ENCODE peak calls at places on chromosome 7, in eight cellular contexts. One of them, this sample, is unnamed.

GRCh38 chr7:157271991-157272324 is 64.8 kb upstream of the DNAJB6 start:
- DNase-seq in neural crest cell: no peak
- DNase-seq in posterior vena cava: peak
- DNase-seq in Kasumi-1: no peak
- DNase-seq in amniotic stem cell: peak
- DNase-seq in OCI-LY7: no peak
- DNase-seq in effector memory CD8-positive, alpha-beta T cell: no peak
- DNase-seq in T-cell: no peak
- DNase-seq in this sample: peak

GRCh38 chr7:82080254-82080924 is 310.5 kb upstream of the HGF start:
- DNase-seq in neural crest cell: no peak
- DNase-seq in posterior vena cava: no peak
- DNase-seq in Kasumi-1: no peak
- DNase-seq in amniotic stem cell: no peak
- DNase-seq in OCI-LY7: no peak
- DNase-seq in effector memory CD8-positive, alpha-beta T cell: no peak
- DNase-seq in T-cell: no peak
- DNase-seq in this sample: no peak

GRCh38 chr7:36208406-36208805 is 55.4 kb downstream of the EEPD1 start:
- DNase-seq in neural crest cell: no peak
- DNase-seq in posterior vena cava: no peak
- DNase-seq in Kasumi-1: peak
- DNase-seq in amniotic stem cell: no peak
- DNase-seq in OCI-LY7: no peak
- DNase-seq in effector memory CD8-positive, alpha-beta T cell: no peak
- DNase-seq in T-cell: no peak
- DNase-seq in this sample: no peak

GRCh38 chr7:20653636-20654035 is 38.2 kb downstream of the ABCB5 start:
- DNase-seq in neural crest cell: no peak
- DNase-seq in posterior vena cava: no peak
- DNase-seq in Kasumi-1: no peak
- DNase-seq in amniotic stem cell: no peak
- DNase-seq in OCI-LY7: no peak
- DNase-seq in effector memory CD8-positive, alpha-beta T cell: no peak
- DNase-seq in T-cell: no peak
- DNase-seq in this sample: no peak

GRCh38 chr7:68420342-68420750 is 1177.9 kb upstream of the AUTS2 start:
- DNase-seq in neural crest cell: no peak
- DNase-seq in posterior vena cava: no peak
- DNase-seq in Kasumi-1: no peak
- DNase-seq in amniotic stem cell: no peak
- DNase-seq in OCI-LY7: no peak
- DNase-seq in effector memory CD8-positive, alpha-beta T cell: no peak
- DNase-seq in T-cell: no peak
- DNase-seq in this sample: no peak

GRCh38 chr7:26100940-26101339 is 51.1 kb upstream of the NFE2L3 start:
- DNase-seq in neural crest cell: peak
- DNase-seq in posterior vena cava: no peak
- DNase-seq in Kasumi-1: peak
- DNase-seq in amniotic stem cell: no peak
- DNase-seq in OCI-LY7: peak
- DNase-seq in effector memory CD8-positive, alpha-beta T cell: no peak
- DNase-seq in T-cell: no peak
- DNase-seq in this sample: no peak

GRCh38 chr7:150941983-150942590 is 36.0 kb downstream of the KCNH2 start:
- DNase-seq in neural crest cell: no peak
- DNase-seq in posterior vena cava: peak
- DNase-seq in Kasumi-1: peak
- DNase-seq in amniotic stem cell: no peak
- DNase-seq in OCI-LY7: peak
- DNase-seq in effector memory CD8-positive, alpha-beta T cell: peak
- DNase-seq in T-cell: no peak
- DNase-seq in this sample: peak

GRCh38 chr7:84911077-84911476 is 275.8 kb downstream of the SEMA3D start:
- DNase-seq in neural crest cell: no peak
- DNase-seq in posterior vena cava: no peak
- DNase-seq in Kasumi-1: no peak
- DNase-seq in amniotic stem cell: no peak
- DNase-seq in OCI-LY7: no peak
- DNase-seq in effector memory CD8-positive, alpha-beta T cell: no peak
- DNase-seq in T-cell: no peak
- DNase-seq in this sample: no peak

GRCh38 chr7:8931906-8932646 is 498.7 kb downstream of the NXPH1 start:
- DNase-seq in neural crest cell: no peak
- DNase-seq in posterior vena cava: no peak
- DNase-seq in Kasumi-1: no peak
- DNase-seq in amniotic stem cell: no peak
- DNase-seq in OCI-LY7: no peak
- DNase-seq in effector memory CD8-positive, alpha-beta T cell: no peak
- DNase-seq in T-cell: no peak
- DNase-seq in this sample: no peak

GRCh38 chr7:114653391-114654088 is 238.9 kb downstream of the FOXP2 start:
- DNase-seq in neural crest cell: no peak
- DNase-seq in posterior vena cava: no peak
- DNase-seq in Kasumi-1: no peak
- DNase-seq in amniotic stem cell: no peak
- DNase-seq in OCI-LY7: no peak
- DNase-seq in effector memory CD8-positive, alpha-beta T cell: no peak
- DNase-seq in T-cell: no peak
- DNase-seq in this sample: no peak

GRCh38 chr7:158357898-158358821 is 229.5 kb downstream of the PTPRN2 start:
- DNase-seq in neural crest cell: no peak
- DNase-seq in posterior vena cava: peak
- DNase-seq in Kasumi-1: no peak
- DNase-seq in amniotic stem cell: no peak
- DNase-seq in OCI-LY7: no peak
- DNase-seq in effector memory CD8-positive, alpha-beta T cell: no peak
- DNase-seq in T-cell: no peak
- DNase-seq in this sample: peak

GRCh38 chr7:130047801-130048200 is 3.4 kb downstream of the ZC3HC1 start:
- DNase-seq in neural crest cell: no peak
- DNase-seq in posterior vena cava: no peak
- DNase-seq in Kasumi-1: no peak
- DNase-seq in amniotic stem cell: no peak
- DNase-seq in OCI-LY7: no peak
- DNase-seq in effector memory CD8-positive, alpha-beta T cell: no peak
- DNase-seq in T-cell: no peak
- DNase-seq in this sample: no peak

GRCh38 chr7:115749924-115750323 is 280.6 kb downstream of the TFEC start:
- DNase-seq in neural crest cell: no peak
- DNase-seq in posterior vena cava: peak
- DNase-seq in Kasumi-1: no peak
- DNase-seq in amniotic stem cell: no peak
- DNase-seq in OCI-LY7: no peak
- DNase-seq in effector memory CD8-positive, alpha-beta T cell: no peak
- DNase-seq in T-cell: no peak
- DNase-seq in this sample: no peak

GRCh38 chr7:13903997-13904396 is 85.5 kb downstream of the ETV1 start:
- DNase-seq in neural crest cell: no peak
- DNase-seq in posterior vena cava: no peak
- DNase-seq in Kasumi-1: no peak
- DNase-seq in amniotic stem cell: no peak
- DNase-seq in OCI-LY7: no peak
- DNase-seq in effector memory CD8-positive, alpha-beta T cell: no peak
- DNase-seq in T-cell: no peak
- DNase-seq in this sample: no peak

GRCh38 chr7:66894463-66895080 is 26.5 kb upstream of the TMEM248 start:
- DNase-seq in neural crest cell: no peak
- DNase-seq in posterior vena cava: no peak
- DNase-seq in Kasumi-1: peak
- DNase-seq in amniotic stem cell: no peak
- DNase-seq in OCI-LY7: no peak
- DNase-seq in effector memory CD8-positive, alpha-beta T cell: no peak
- DNase-seq in T-cell: no peak
- DNase-seq in this sample: no peak

GRCh38 chr7:79341902-79342301 is 111.6 kb downstream of the MAGI2 start:
- DNase-seq in neural crest cell: no peak
- DNase-seq in posterior vena cava: no peak
- DNase-seq in Kasumi-1: no peak
- DNase-seq in amniotic stem cell: no peak
- DNase-seq in OCI-LY7: no peak
- DNase-seq in effector memory CD8-positive, alpha-beta T cell: no peak
- DNase-seq in T-cell: no peak
- DNase-seq in this sample: no peak

GRCh38 chr7:74365320-74366022 is 76.3 kb downstream of the CLIP2 start:
- DNase-seq in neural crest cell: peak
- DNase-seq in posterior vena cava: peak
- DNase-seq in Kasumi-1: peak
- DNase-seq in amniotic stem cell: no peak
- DNase-seq in OCI-LY7: peak
- DNase-seq in effector memory CD8-positive, alpha-beta T cell: no peak
- DNase-seq in T-cell: no peak
- DNase-seq in this sample: no peak

GRCh38 chr7:32250494-32251260 is 180.5 kb upstream of the PDE1C start:
- DNase-seq in neural crest cell: no peak
- DNase-seq in posterior vena cava: no peak
- DNase-seq in Kasumi-1: no peak
- DNase-seq in amniotic stem cell: no peak
- DNase-seq in OCI-LY7: no peak
- DNase-seq in effector memory CD8-positive, alpha-beta T cell: no peak
- DNase-seq in T-cell: no peak
- DNase-seq in this sample: no peak

GRCh38 chr7:1535100-1535458 is 4.6 kb downstream of the MAFK start:
- DNase-seq in neural crest cell: no peak
- DNase-seq in posterior vena cava: no peak
- DNase-seq in Kasumi-1: no peak
- DNase-seq in amniotic stem cell: no peak
- DNase-seq in OCI-LY7: no peak
- DNase-seq in effector memory CD8-positive, alpha-beta T cell: no peak
- DNase-seq in T-cell: no peak
- DNase-seq in this sample: no peak

GRCh38 chr7:98681951-98682350 is 64.9 kb downstream of the NPTX2 start:
- DNase-seq in neural crest cell: no peak
- DNase-seq in posterior vena cava: no peak
- DNase-seq in Kasumi-1: no peak
- DNase-seq in amniotic stem cell: no peak
- DNase-seq in OCI-LY7: peak
- DNase-seq in effector memory CD8-positive, alpha-beta T cell: no peak
- DNase-seq in T-cell: no peak
- DNase-seq in this sample: no peak

GRCh38 chr7:114405427-114405826 is 9.2 kb upstream of the FOXP2 start:
- DNase-seq in neural crest cell: no peak
- DNase-seq in posterior vena cava: no peak
- DNase-seq in Kasumi-1: peak
- DNase-seq in amniotic stem cell: no peak
- DNase-seq in OCI-LY7: no peak
- DNase-seq in effector memory CD8-positive, alpha-beta T cell: no peak
- DNase-seq in T-cell: no peak
- DNase-seq in this sample: no peak

GRCh38 chr7:122143751-122144711 is at the start of gene AASS:
- DNase-seq in neural crest cell: peak
- DNase-seq in posterior vena cava: peak
- DNase-seq in Kasumi-1: no peak
- DNase-seq in amniotic stem cell: peak
- DNase-seq in OCI-LY7: no peak
- DNase-seq in effector memory CD8-positive, alpha-beta T cell: peak
- DNase-seq in T-cell: peak
- DNase-seq in this sample: peak

GRCh38 chr7:47901542-47901941 is 46.7 kb downstream of the PKD1L1 start:
- DNase-seq in neural crest cell: peak
- DNase-seq in posterior vena cava: no peak
- DNase-seq in Kasumi-1: no peak
- DNase-seq in amniotic stem cell: no peak
- DNase-seq in OCI-LY7: no peak
- DNase-seq in effector memory CD8-positive, alpha-beta T cell: no peak
- DNase-seq in T-cell: no peak
- DNase-seq in this sample: no peak

GRCh38 chr7:101823086-101823485 is 5.7 kb downstream of the CUX1 start:
- DNase-seq in neural crest cell: no peak
- DNase-seq in posterior vena cava: peak
- DNase-seq in Kasumi-1: no peak
- DNase-seq in amniotic stem cell: no peak
- DNase-seq in OCI-LY7: no peak
- DNase-seq in effector memory CD8-positive, alpha-beta T cell: no peak
- DNase-seq in T-cell: no peak
- DNase-seq in this sample: no peak

GRCh38 chr7:94394058-94394398 is 667 bp upstream of the COL1A2 start:
- DNase-seq in neural crest cell: no peak
- DNase-seq in posterior vena cava: peak
- DNase-seq in Kasumi-1: no peak
- DNase-seq in amniotic stem cell: no peak
- DNase-seq in OCI-LY7: no peak
- DNase-seq in effector memory CD8-positive, alpha-beta T cell: no peak
- DNase-seq in T-cell: no peak
- DNase-seq in this sample: peak

GRCh38 chr7:18896343-18896975 is 221.0 kb downstream of the TWIST1 start:
- DNase-seq in neural crest cell: no peak
- DNase-seq in posterior vena cava: no peak
- DNase-seq in Kasumi-1: no peak
- DNase-seq in amniotic stem cell: no peak
- DNase-seq in OCI-LY7: no peak
- DNase-seq in effector memory CD8-positive, alpha-beta T cell: no peak
- DNase-seq in T-cell: no peak
- DNase-seq in this sample: no peak

GRCh38 chr7:158828343-158829020 is 827 bp downstream of the ESYT2 start:
- DNase-seq in neural crest cell: peak
- DNase-seq in posterior vena cava: peak
- DNase-seq in Kasumi-1: no peak
- DNase-seq in amniotic stem cell: no peak
- DNase-seq in OCI-LY7: peak
- DNase-seq in effector memory CD8-positive, alpha-beta T cell: peak
- DNase-seq in T-cell: no peak
- DNase-seq in this sample: no peak

GRCh38 chr7:54541941-54542618 is at the start of gene VSTM2A:
- DNase-seq in neural crest cell: peak
- DNase-seq in posterior vena cava: peak
- DNase-seq in Kasumi-1: no peak
- DNase-seq in amniotic stem cell: no peak
- DNase-seq in OCI-LY7: no peak
- DNase-seq in effector memory CD8-positive, alpha-beta T cell: no peak
- DNase-seq in T-cell: no peak
- DNase-seq in this sample: no peak

GRCh38 chr7:45075871-45076796 is 12.6 kb downstream of the NACAD start:
- DNase-seq in neural crest cell: no peak
- DNase-seq in posterior vena cava: no peak
- DNase-seq in Kasumi-1: no peak
- DNase-seq in amniotic stem cell: no peak
- DNase-seq in OCI-LY7: no peak
- DNase-seq in effector memory CD8-positive, alpha-beta T cell: no peak
- DNase-seq in T-cell: no peak
- DNase-seq in this sample: no peak

This sample was measured in chondrocyte.